ENCODE peak calls at places on chromosomes 6 and 20, in four cellular contexts. S is fibroblast of lung, H is lower lobe of right lung, K is psoas muscle. M is an unnamed sample. For H3K4me1, the result is how much of the 10 kb centered on the place peaks cover.

GRCh38 chr6:101391772-101392560 is 1.5 kb upstream of the GRIK2 start:
- DNase-seq in S (peak), H (no peak), K (no peak), M (peak)

GRCh38 chr6:48834706-48835105 is 628.3 kb downstream of the MMUT start:
- DNase-seq in S (peak), H (no peak), K (no peak), M (no peak)

GRCh38 chr6:85640806-85641205 is 1.9 kb downstream of the SYNCRIP start:
- DNase-seq in S (no peak), H (no peak), K (no peak), M (no peak)

GRCh38 chr6:94045473-94045872 is 626.1 kb upstream of the EPHA7 start:
- DNase-seq in S (no peak), H (no peak), K (no peak), M (no peak)

GRCh38 chr6:80547827-80548226 is 441.4 kb downstream of the BCKDHB start:
- DNase-seq in S (peak), H (no peak), K (no peak), M (no peak)

GRCh38 chr20:297098-297924 is at the start of gene ZCCHC3:
- DNase-seq in S (peak), H (peak), K (peak), M (peak)

GRCh38 chr6:83708970-83709747 is at the start of gene SNAP91:
- DNase-seq in S (peak), H (peak), K (no peak), M (no peak)

GRCh38 chr20:45878076-45878731 is 2.8 kb upstream of the ZSWIM1 start:
- DNase-seq in S (no peak), H (no peak), K (no peak), M (peak)

GRCh38 chr6:129189266-129189665 is 306.3 kb downstream of the LAMA2 start:
- DNase-seq in S (no peak), H (no peak), K (no peak), M (no peak)

GRCh38 chr6:17267586-17267985 is 13.6 kb upstream of the RBM24 start:
- DNase-seq in S (peak), H (no peak), K (no peak), M (no peak)

GRCh38 chr20:41408986-41409385 is 42.4 kb upstream of the EMILIN3 start:
- DNase-seq in S (peak), H (no peak), K (peak), M (no peak)
- TF ChIP-seq CTCF in S (no peak), H (no peak), K (no peak), M (no peak)

GRCh38 chr20:62625921-62626547 is 16.3 kb upstream of the SLCO4A1 start:
- DNase-seq in S (no peak), H (no peak), K (peak), M (no peak)

GRCh38 chr20:62629864-62630470 is 12.3 kb upstream of the SLCO4A1 start:
- DNase-seq in S (no peak), H (no peak), K (no peak), M (peak)

GRCh38 chr20:62625516-62625915 is 16.8 kb upstream of the SLCO4A1 start:
- DNase-seq in S (no peak), H (no peak), K (peak), M (peak)

GRCh38 chr20:62628691-62629090 is 13.6 kb upstream of the SLCO4A1 start:
- DNase-seq in S (no peak), H (no peak), K (peak), M (no peak)

DNA sequence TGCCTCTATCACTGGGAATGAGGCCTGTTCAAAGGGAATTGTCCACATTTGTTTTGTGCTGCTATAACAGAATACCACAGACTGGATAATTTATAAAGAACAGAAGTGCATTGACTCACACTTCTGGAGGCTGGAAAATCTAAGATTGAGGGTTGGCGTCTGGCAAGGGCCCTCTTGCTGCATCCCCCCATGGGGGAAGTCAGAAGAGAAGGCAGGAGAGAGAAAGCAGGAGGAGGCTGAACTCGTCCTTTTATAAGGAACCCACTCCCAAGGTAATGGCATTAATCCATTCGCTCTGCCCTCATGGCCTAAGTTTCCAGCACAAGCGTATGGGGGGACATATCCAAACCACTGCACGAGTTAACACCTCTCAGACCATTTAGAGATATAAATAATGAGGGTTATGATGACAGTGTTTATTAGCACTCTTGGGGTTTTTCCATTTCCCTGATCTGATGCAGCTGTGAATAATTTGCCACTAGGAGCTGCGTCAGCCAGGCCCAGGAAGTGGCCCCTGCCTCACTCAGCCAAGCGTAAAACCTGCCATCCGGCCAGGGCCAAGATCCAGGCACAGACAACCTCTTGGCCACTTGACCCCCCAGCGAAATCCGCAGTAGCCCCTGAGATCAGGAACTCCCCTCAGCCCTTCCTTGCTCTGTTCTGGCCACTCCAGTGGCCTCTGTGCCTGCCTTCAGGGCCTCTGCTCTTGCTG is 14.2 kb upstream of the SLCO4A1 start:
- DNase-seq in S (peak), H (no peak), K (peak), M (no peak)
- H3K4me1 ChIP-seq in S (under half), H (under half), K (under half), M (half or more)

GRCh38 chr6:303263-303662 is 11.0 kb downstream of the DUSP22 start:
- DNase-seq in S (no peak), H (no peak), K (no peak), M (no peak)

GRCh38 chr6:304833-305370 is 12.6 kb downstream of the DUSP22 start:
- DNase-seq in S (no peak), H (no peak), K (no peak), M (no peak)

GRCh38 chr6:305371-306206 is 13.3 kb downstream of the DUSP22 start:
- DNase-seq in S (no peak), H (no peak), K (no peak), M (no peak)

GRCh38 chr6:302760-303159 is 10.5 kb downstream of the DUSP22 start:
- DNase-seq in S (no peak), H (no peak), K (no peak), M (no peak)

DNA sequence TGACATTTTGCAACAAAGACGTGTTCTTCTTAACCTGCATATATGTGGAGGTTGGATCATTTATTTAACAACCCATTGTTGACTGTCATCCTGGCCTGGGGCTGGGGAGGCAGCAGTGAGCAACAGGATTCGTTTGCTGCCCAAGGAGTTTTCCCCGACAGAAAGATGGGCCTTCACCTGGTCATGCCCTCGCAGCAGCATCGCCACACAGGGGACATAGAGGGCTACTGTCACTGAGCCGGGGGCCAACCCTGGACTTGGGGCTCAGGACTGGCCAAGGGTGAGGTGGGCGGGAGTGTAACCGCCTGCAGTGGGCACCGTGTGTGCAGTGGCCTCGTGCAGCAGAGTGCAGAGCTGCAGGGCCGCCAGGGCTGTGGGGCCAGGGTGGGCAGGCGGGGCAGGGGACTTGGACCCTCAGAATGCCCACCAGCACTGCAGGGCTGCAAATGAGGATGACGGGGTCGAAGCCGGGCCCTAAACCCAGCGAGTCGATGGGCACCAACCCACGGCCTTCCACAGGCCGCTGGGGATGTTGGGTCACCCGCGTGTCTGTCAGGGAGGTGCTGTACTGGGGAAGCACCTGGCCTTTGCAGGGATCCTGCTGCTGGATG is 11.8 kb downstream of the DUSP22 start:
- DNase-seq in S (no peak), H (no peak), K (no peak), M (peak)
- TF ChIP-seq CTCF in S (no peak), H (no peak), K (no peak), M (no peak)

GRCh38 chr20:49568491-49569151 is 684 bp upstream of the PTGIS start:
- DNase-seq in S (peak), H (no peak), K (no peak), M (no peak)
- H3K4me1 ChIP-seq in S (under half), H (under half), K (under half), M (under half)

DNA sequence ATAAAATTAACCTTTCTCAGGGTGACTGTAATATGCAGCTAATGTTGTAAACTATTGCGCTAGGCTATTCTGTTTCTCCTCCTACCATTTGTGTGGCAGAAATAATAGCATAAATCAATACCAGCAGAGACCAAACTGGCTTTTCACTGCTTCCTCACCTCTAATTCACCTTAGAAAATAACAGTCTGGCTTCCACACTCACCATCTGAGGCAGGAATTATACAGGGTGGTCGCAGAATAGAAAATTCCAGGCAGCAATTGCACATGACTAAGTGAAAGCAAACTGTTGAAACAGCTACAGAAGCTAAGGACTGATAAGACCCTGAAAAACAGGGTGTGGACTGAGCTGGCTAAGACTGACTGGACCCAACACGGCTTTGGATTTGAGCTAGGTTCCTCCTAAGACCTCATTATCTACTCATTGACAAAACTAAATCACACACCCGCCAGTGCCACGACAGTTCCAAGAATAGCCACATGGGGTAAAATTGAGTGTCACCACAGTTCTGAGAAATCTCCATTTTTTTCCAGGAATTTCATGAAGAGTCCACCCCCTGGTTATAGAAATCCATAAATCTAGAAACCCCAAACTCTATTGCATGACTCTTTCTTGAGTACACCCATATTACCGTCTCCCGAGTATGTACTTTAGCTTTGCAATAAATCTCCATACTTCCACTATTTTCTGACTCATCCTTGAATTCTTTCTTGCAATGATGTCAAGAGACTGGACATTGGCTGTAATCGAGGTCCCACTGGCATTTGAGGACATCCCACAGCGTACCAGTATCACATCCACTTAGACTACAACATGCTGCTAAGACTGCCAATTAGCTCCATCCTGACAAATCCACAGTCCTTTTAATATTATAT is 60.9 kb upstream of the KCNQ5 start:
- DNase-seq in S (peak), H (no peak), K (no peak), M (no peak)
- TF ChIP-seq CTCF in S (no peak), H (no peak), K (no peak), M (no peak)